ENCODE peak calls at places on chromosomes 13 and 19, in seven cellular contexts. H, F, Q, L, U, R and Y are unnamed samples.

GRCh38 chr13:113596321-113597200 is 12.0 kb downstream of the TFDP1 start:
- DNase-seq in R (no peak), H (no peak), F (no peak), L (no peak), U (no peak), Q (no peak), Y (no peak)

GRCh38 chr13:110914293-110915056 is 394 bp downstream of the ANKRD10 start:
- DNase-seq in F (peak; percentile 77), Q (peak; percentile 52), H (peak; percentile 95), U (peak; percentile 74), R (peak; percentile 61), L (no peak), Y (peak; percentile 65)

GRCh38 chr19:7871280-7871529 is 3.0 kb downstream of the PRR36 start:
- DNase-seq in L (no peak), U (no peak), H (peak; percentile 23), F (no peak), Q (no peak), R (no peak), Y (no peak)

GRCh38 chr13:53151692-53152421 is 123.2 kb downstream of the OLFM4 start:
- DNase-seq in U (no peak), L (peak; percentile 41), H (peak; percentile 48), R (no peak), Q (no peak), F (no peak), Y (peak; percentile 62)

GRCh38 chr13:97781891-97782305 is 171.6 kb upstream of the IPO5 start:
- DNase-seq in Q (no peak), H (no peak), U (no peak), L (no peak), R (no peak), F (no peak), Y (no peak)

GRCh38 chr13:66992683-66993082 is 237.5 kb downstream of the PCDH9 start:
- DNase-seq in R (no peak), L (no peak), F (no peak), H (no peak), U (no peak), Q (no peak), Y (no peak)

GRCh38 chr13:41565221-41565620 is 107.9 kb downstream of the RGCC start:
- DNase-seq in R (no peak), L (no peak), H (no peak), F (no peak), Q (no peak), U (no peak), Y (no peak)

GRCh38 chr13:25943666-25944065 is 108.2 kb downstream of the SHISA2 start:
- DNase-seq in H (no peak), U (no peak), L (no peak), F (no peak), Q (no peak), R (no peak), Y (no peak)

GRCh38 chr19:39923862-39924261 is 10.6 kb downstream of the FCGBP start:
- DNase-seq in F (no peak), L (no peak), R (no peak), U (no peak), H (no peak), Q (no peak), Y (no peak)

GRCh38 chr13:38166121-38166520 is 183.5 kb upstream of the UFM1 start:
- DNase-seq in H (no peak), Q (no peak), F (no peak), L (no peak), U (no peak), R (no peak), Y (no peak)

GRCh38 chr13:42108217-42108616 is 59.8 kb downstream of the DGKH start:
- DNase-seq in R (no peak), H (no peak), Q (no peak), L (no peak), U (no peak), F (no peak), Y (no peak)

GRCh38 chr13:76481738-76482137 is 404.5 kb downstream of the KCTD12 start:
- DNase-seq in L (no peak), H (no peak), U (no peak), F (no peak), R (no peak), Q (no peak), Y (no peak)

GRCh38 chr19:48568345-48568886 is 16.4 kb downstream of the SULT2B1 start:
- DNase-seq in H (no peak), R (no peak), Q (peak; percentile 56), L (no peak), U (no peak), F (no peak), Y (peak; percentile 30)

GRCh38 chr13:65843314-65843731 is 1386.8 kb downstream of the PCDH9 start:
- DNase-seq in R (no peak), H (no peak), Q (no peak), F (no peak), L (no peak), U (no peak), Y (no peak)

GRCh38 chr19:44607049-44607448 is 6.3 kb upstream of the IGSF23 start:
- DNase-seq in Q (no peak), H (no peak), F (no peak), L (no peak), U (no peak), R (no peak), Y (no peak)

GRCh38 chr13:110250258-110250891 is 56.6 kb downstream of the COL4A1 start:
- DNase-seq in H (no peak), Q (peak; percentile 61), L (no peak), U (no peak), F (no peak), R (no peak), Y (no peak)

GRCh38 chr19:14472202-14472961 is 2.8 kb downstream of the PTGER1 start:
- DNase-seq in Q (peak; percentile 38), F (peak; percentile 94), R (peak; percentile 87), L (no peak), H (peak; percentile 51), U (peak; percentile 90), Y (peak; percentile 69)

GRCh38 chr13:62626771-62627170 is 1211.1 kb upstream of the PCDH20 start:
- DNase-seq in U (no peak), Q (no peak), F (no peak), L (peak; percentile 7), R (no peak), H (no peak), Y (no peak)

GRCh38 chr19:54439174-54439851 is 9.7 kb upstream of the LENG8 start:
- DNase-seq in U (no peak), L (no peak), Q (no peak), R (no peak), H (no peak), F (no peak), Y (peak; percentile 15)

GRCh38 chr13:75694742-75695141 is 58.6 kb downstream of the LMO7 start:
- DNase-seq in L (no peak), R (no peak), F (no peak), Q (no peak), U (no peak), H (no peak), Y (no peak)

GRCh38 chr19:3658004-3658822 is 31.6 kb upstream of the CACTIN start:
- DNase-seq in R (no peak), L (no peak), F (no peak), U (no peak), Q (no peak), H (no peak), Y (no peak)

GRCh38 chr13:101127741-101128353 is 288.5 kb downstream of the NALCN start:
- DNase-seq in L (no peak), Q (no peak), R (no peak), U (no peak), F (no peak), H (peak; percentile 22), Y (peak; percentile 39)

GRCh38 chr13:21229241-21230024 is 53.0 kb downstream of the MRPL57 start:
- DNase-seq in R (no peak), L (no peak), Q (no peak), F (no peak), U (no peak), H (no peak), Y (no peak)

GRCh38 chr19:23393121-23393520 is 2.1 kb downstream of the ZNF91 start:
- DNase-seq in H (no peak), L (no peak), R (no peak), F (no peak), U (no peak), Q (no peak), Y (no peak)

GRCh38 chr13:67742478-67742877 is 512.3 kb upstream of the PCDH9 start:
- DNase-seq in Q (no peak), L (no peak), R (no peak), H (no peak), U (no peak), F (no peak), Y (no peak)

GRCh38 chr13:44565881-44566280 is 10.2 kb downstream of the TSC22D1 start:
- DNase-seq in U (no peak), L (no peak), F (no peak), Q (no peak), R (no peak), H (no peak), Y (no peak)

GRCh38 chr13:29022968-29023367 is 202.8 kb downstream of the MTUS2 start:
- DNase-seq in F (no peak), L (no peak), H (no peak), R (no peak), Q (no peak), U (no peak), Y (no peak)

GRCh38 chr19:50497030-50497420 is 14.0 kb downstream of the JOSD2 start:
- DNase-seq in Q (no peak), U (no peak), F (no peak), H (no peak), R (no peak), L (no peak), Y (no peak)

GRCh38 chr19:3324405-3324856 is 42.0 kb upstream of the NFIC start:
- DNase-seq in H (peak; percentile 39), F (peak; percentile 79), L (peak; percentile 39), R (peak; percentile 75), Q (peak; percentile 55), U (peak; percentile 71), Y (no peak)

GRCh38 chr13:67353891-67354459 is 123.8 kb upstream of the PCDH9 start:
- DNase-seq in H (no peak), Q (no peak), R (no peak), L (no peak), U (no peak), F (no peak), Y (no peak)